ENCODE peak calls at places on chromosomes 6 and 20, in five cellular contexts. One of them, this sample, is unnamed.

GRCh38 chr6:139534472-139535115 is 160.1 kb upstream of the CITED2 start:
- DNase-seq in heart left ventricle: no peak
- DNase-seq in CD8-positive, alpha-beta T cell: no peak
- DNase-seq in brain microvascular endothelial cell: no peak
- DNase-seq in adrenal gland: no peak
- DNase-seq in this sample: no peak

GRCh38 chr6:155354167-155354566 is 39.9 kb upstream of the TFB1M start:
- DNase-seq in CD8-positive, alpha-beta T cell: no peak
- DNase-seq in adrenal gland: no peak
- DNase-seq in heart left ventricle: no peak
- DNase-seq in brain microvascular endothelial cell: no peak
- DNase-seq in this sample: no peak

GRCh38 chr20:19024296-19025035 is 188.0 kb upstream of the SLC24A3 start:
- DNase-seq in brain microvascular endothelial cell: no peak
- DNase-seq in adrenal gland: no peak
- DNase-seq in heart left ventricle: no peak
- DNase-seq in CD8-positive, alpha-beta T cell: no peak
- DNase-seq in this sample: no peak

GRCh38 chr6:44431118-44431725 is 43.7 kb downstream of the CDC5L start:
- DNase-seq in CD8-positive, alpha-beta T cell: peak; percentile 6
- DNase-seq in brain microvascular endothelial cell: peak; percentile 65
- DNase-seq in heart left ventricle: peak; percentile 27
- DNase-seq in adrenal gland: peak; percentile 50
- DNase-seq in this sample: peak; percentile 52

GRCh38 chr6:30061766-30062458 is 847 bp downstream of the POLR1H start:
- DNase-seq in brain microvascular endothelial cell: no peak
- DNase-seq in CD8-positive, alpha-beta T cell: peak; percentile 18
- DNase-seq in heart left ventricle: no peak
- DNase-seq in adrenal gland: peak; percentile 31
- DNase-seq in this sample: no peak

GRCh38 chr20:1324598-1325172 is 4.3 kb downstream of the SDCBP2 start:
- DNase-seq in CD8-positive, alpha-beta T cell: no peak
- DNase-seq in adrenal gland: no peak
- DNase-seq in brain microvascular endothelial cell: peak; percentile 70
- DNase-seq in heart left ventricle: no peak
- DNase-seq in this sample: no peak

GRCh38 chr20:23155141-23155590 is 69.0 kb upstream of the CD93 start:
- DNase-seq in adrenal gland: no peak
- DNase-seq in brain microvascular endothelial cell: no peak
- DNase-seq in CD8-positive, alpha-beta T cell: no peak
- DNase-seq in heart left ventricle: no peak
- DNase-seq in this sample: no peak

GRCh38 chr20:45893831-45894230 is 2.7 kb downstream of the CTSA start:
- DNase-seq in CD8-positive, alpha-beta T cell: no peak
- DNase-seq in heart left ventricle: no peak
- DNase-seq in brain microvascular endothelial cell: no peak
- DNase-seq in adrenal gland: no peak
- DNase-seq in this sample: no peak

GRCh38 chr6:71171478-71172070 is 117.0 kb upstream of the OGFRL1 start:
- DNase-seq in brain microvascular endothelial cell: no peak
- DNase-seq in heart left ventricle: no peak
- DNase-seq in CD8-positive, alpha-beta T cell: no peak
- DNase-seq in adrenal gland: no peak
- DNase-seq in this sample: no peak

GRCh38 chr6:76681781-76682180 is 609.3 kb upstream of the IMPG1 start:
- DNase-seq in CD8-positive, alpha-beta T cell: no peak
- DNase-seq in adrenal gland: no peak
- DNase-seq in heart left ventricle: no peak
- DNase-seq in brain microvascular endothelial cell: peak; percentile 27
- DNase-seq in this sample: no peak

GRCh38 chr6:149271348-149272340 is 45.9 kb upstream of the TAB2 start:
- DNase-seq in brain microvascular endothelial cell: peak; percentile 10
- DNase-seq in adrenal gland: no peak
- DNase-seq in heart left ventricle: no peak
- DNase-seq in CD8-positive, alpha-beta T cell: peak; percentile 38
- DNase-seq in this sample: no peak

GRCh38 chr6:109486068-109486467 is 3.0 kb upstream of the ZBTB24 start:
- DNase-seq in CD8-positive, alpha-beta T cell: no peak
- DNase-seq in brain microvascular endothelial cell: no peak
- DNase-seq in adrenal gland: no peak
- DNase-seq in heart left ventricle: no peak
- DNase-seq in this sample: no peak

GRCh38 chr6:43258807-43259686 is 15.8 kb downstream of the TTBK1 start:
- DNase-seq in heart left ventricle: no peak
- DNase-seq in brain microvascular endothelial cell: no peak
- DNase-seq in adrenal gland: no peak
- DNase-seq in CD8-positive, alpha-beta T cell: no peak
- DNase-seq in this sample: no peak

GRCh38 chr6:122184260-122184934 is 215.1 kb upstream of the HSF2 start:
- DNase-seq in brain microvascular endothelial cell: no peak
- DNase-seq in CD8-positive, alpha-beta T cell: no peak
- DNase-seq in heart left ventricle: no peak
- DNase-seq in adrenal gland: no peak
- DNase-seq in this sample: no peak

GRCh38 chr6:99289701-99290100 is 59.8 kb downstream of the FAXC start:
- DNase-seq in brain microvascular endothelial cell: no peak
- DNase-seq in adrenal gland: no peak
- DNase-seq in CD8-positive, alpha-beta T cell: no peak
- DNase-seq in heart left ventricle: no peak
- DNase-seq in this sample: no peak

GRCh38 chr20:11246251-11246775 is 572.5 kb upstream of the JAG1 start:
- DNase-seq in adrenal gland: no peak
- DNase-seq in brain microvascular endothelial cell: no peak
- DNase-seq in CD8-positive, alpha-beta T cell: no peak
- DNase-seq in heart left ventricle: no peak
- DNase-seq in this sample: no peak

GRCh38 chr6:161101517-161101916 is 109.9 kb downstream of the MAP3K4 start:
- DNase-seq in brain microvascular endothelial cell: no peak
- DNase-seq in heart left ventricle: no peak
- DNase-seq in CD8-positive, alpha-beta T cell: no peak
- DNase-seq in adrenal gland: no peak
- DNase-seq in this sample: no peak

GRCh38 chr6:47248446-47248845 is 61.3 kb downstream of the TNFRSF21 start:
- DNase-seq in CD8-positive, alpha-beta T cell: no peak
- DNase-seq in brain microvascular endothelial cell: no peak
- DNase-seq in heart left ventricle: no peak
- DNase-seq in adrenal gland: no peak
- DNase-seq in this sample: no peak

GRCh38 chr6:41894366-41895299 is 542 bp downstream of the USP49 start:
- DNase-seq in CD8-positive, alpha-beta T cell: no peak
- DNase-seq in heart left ventricle: no peak
- DNase-seq in adrenal gland: peak; percentile 20
- DNase-seq in brain microvascular endothelial cell: no peak
- DNase-seq in this sample: no peak

GRCh38 chr20:46666306-46666705 is 15.0 kb upstream of the SLC13A3 start:
- DNase-seq in adrenal gland: no peak
- DNase-seq in heart left ventricle: no peak
- DNase-seq in CD8-positive, alpha-beta T cell: no peak
- DNase-seq in brain microvascular endothelial cell: no peak
- DNase-seq in this sample: no peak

GRCh38 chr6:86913795-86914194 is 23.5 kb upstream of the HTR1E start:
- DNase-seq in brain microvascular endothelial cell: no peak
- DNase-seq in adrenal gland: no peak
- DNase-seq in heart left ventricle: no peak
- DNase-seq in CD8-positive, alpha-beta T cell: no peak
- DNase-seq in this sample: no peak

GRCh38 chr20:53900380-53900999 is 169.9 kb downstream of the BCAS1 start:
- DNase-seq in CD8-positive, alpha-beta T cell: no peak
- DNase-seq in brain microvascular endothelial cell: peak; percentile 66
- DNase-seq in heart left ventricle: no peak
- DNase-seq in adrenal gland: no peak
- DNase-seq in this sample: no peak

GRCh38 chr6:168942646-168943045 is 311.0 kb downstream of the THBS2 start:
- DNase-seq in brain microvascular endothelial cell: no peak
- DNase-seq in heart left ventricle: no peak
- DNase-seq in CD8-positive, alpha-beta T cell: no peak
- DNase-seq in adrenal gland: no peak
- DNase-seq in this sample: no peak

GRCh38 chr6:131656667-131657066 is 19.6 kb downstream of the ENPP3 start:
- DNase-seq in heart left ventricle: no peak
- DNase-seq in brain microvascular endothelial cell: no peak
- DNase-seq in adrenal gland: no peak
- DNase-seq in CD8-positive, alpha-beta T cell: no peak
- DNase-seq in this sample: no peak

GRCh38 chr6:131655387-131655786 is 18.3 kb downstream of the ENPP3 start:
- DNase-seq in adrenal gland: no peak
- DNase-seq in CD8-positive, alpha-beta T cell: no peak
- DNase-seq in heart left ventricle: no peak
- DNase-seq in brain microvascular endothelial cell: no peak
- DNase-seq in this sample: no peak

GRCh38 chr6:131655951-131656350 is 18.8 kb downstream of the ENPP3 start:
- DNase-seq in brain microvascular endothelial cell: no peak
- DNase-seq in heart left ventricle: no peak
- DNase-seq in CD8-positive, alpha-beta T cell: no peak
- DNase-seq in adrenal gland: no peak
- DNase-seq in this sample: no peak

GRCh38 chr6:131652472-131652871 is 15.4 kb downstream of the ENPP3 start:
- DNase-seq in heart left ventricle: no peak
- DNase-seq in CD8-positive, alpha-beta T cell: no peak
- DNase-seq in adrenal gland: no peak
- DNase-seq in brain microvascular endothelial cell: no peak
- DNase-seq in this sample: no peak

DNA sequence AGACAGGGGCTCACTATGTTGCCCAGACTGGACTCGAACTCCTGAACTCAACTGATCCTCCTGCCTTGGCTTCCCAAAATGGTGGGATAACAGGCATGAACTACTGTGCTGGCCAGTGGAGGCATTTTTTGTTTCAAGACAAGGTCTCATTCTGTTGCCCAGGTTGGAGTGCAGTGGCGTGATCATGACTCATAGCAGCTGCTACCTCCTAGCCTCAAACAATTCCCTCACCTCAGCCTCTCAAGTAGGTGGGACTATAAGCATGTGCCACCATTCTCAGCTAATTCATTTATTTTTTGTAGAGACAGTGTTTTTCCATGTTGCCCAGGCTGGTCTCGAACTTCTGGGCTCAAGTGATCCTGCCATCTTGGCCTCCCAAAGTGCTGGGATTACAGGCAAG is 17.2 kb downstream of the ENPP3 start:
- DNase-seq in CD8-positive, alpha-beta T cell: no peak
- DNase-seq in heart left ventricle: no peak
- DNase-seq in adrenal gland: no peak
- DNase-seq in brain microvascular endothelial cell: no peak
- DNase-seq in this sample: no peak
- TF ChIP-seq CTCF in CD8-positive, alpha-beta T cell: no peak
- TF ChIP-seq CTCF in heart left ventricle: no peak
- TF ChIP-seq CTCF in adrenal gland: no peak
- TF ChIP-seq CTCF in brain microvascular endothelial cell: no peak
- TF ChIP-seq CTCF in this sample: no peak

GRCh38 chr20:58131111-58131510 is 97.3 kb downstream of the ANKRD60 start:
- DNase-seq in CD8-positive, alpha-beta T cell: no peak
- DNase-seq in brain microvascular endothelial cell: peak; percentile 60
- DNase-seq in heart left ventricle: peak; percentile 21
- DNase-seq in adrenal gland: no peak
- DNase-seq in this sample: no peak
- H3K4me3 ChIP-seq in CD8-positive, alpha-beta T cell: no peak overlapping the region
- H3K4me3 ChIP-seq in brain microvascular endothelial cell: peak overlapping the region; percentile 31
- H3K4me3 ChIP-seq in heart left ventricle: peak overlapping the region; percentile 10
- H3K4me3 ChIP-seq in adrenal gland: no peak overlapping the region
- H3K4me3 ChIP-seq in this sample: peak overlapping the region; percentile 21

GRCh38 chr20:40472905-40473304 is 216.1 kb downstream of the MAFB start:
- DNase-seq in brain microvascular endothelial cell: no peak
- DNase-seq in CD8-positive, alpha-beta T cell: no peak
- DNase-seq in adrenal gland: no peak
- DNase-seq in heart left ventricle: no peak
- DNase-seq in this sample: no peak

GRCh38 chr20:40468759-40469158 is 220.3 kb downstream of the MAFB start:
- DNase-seq in adrenal gland: no peak
- DNase-seq in brain microvascular endothelial cell: no peak
- DNase-seq in CD8-positive, alpha-beta T cell: no peak
- DNase-seq in heart left ventricle: no peak
- DNase-seq in this sample: no peak

GRCh38 chr20:40470313-40471260 is 218.4 kb downstream of the MAFB start:
- DNase-seq in CD8-positive, alpha-beta T cell: no peak
- DNase-seq in heart left ventricle: peak; percentile 30
- DNase-seq in brain microvascular endothelial cell: no peak
- DNase-seq in adrenal gland: no peak
- DNase-seq in this sample: no peak

GRCh38 chr20:40467703-40468411 is 221.2 kb downstream of the MAFB start:
- DNase-seq in adrenal gland: no peak
- DNase-seq in heart left ventricle: no peak
- DNase-seq in brain microvascular endothelial cell: no peak
- DNase-seq in CD8-positive, alpha-beta T cell: no peak
- DNase-seq in this sample: no peak

GRCh38 chr20:40471261-40471629 is 217.8 kb downstream of the MAFB start:
- DNase-seq in CD8-positive, alpha-beta T cell: no peak
- DNase-seq in brain microvascular endothelial cell: no peak
- DNase-seq in heart left ventricle: no peak
- DNase-seq in adrenal gland: no peak
- DNase-seq in this sample: no peak
- TF ChIP-seq CTCF in CD8-positive, alpha-beta T cell: no peak
- TF ChIP-seq CTCF in brain microvascular endothelial cell: no peak
- TF ChIP-seq CTCF in heart left ventricle: peak; percentile 14
- TF ChIP-seq CTCF in adrenal gland: no peak
- TF ChIP-seq CTCF in this sample: no peak

GRCh38 chr20:49914310-49915117 is 815 bp downstream of the SPATA2 start:
- DNase-seq in CD8-positive, alpha-beta T cell: no peak
- DNase-seq in brain microvascular endothelial cell: no peak
- DNase-seq in adrenal gland: no peak
- DNase-seq in heart left ventricle: no peak
- DNase-seq in this sample: no peak

GRCh38 chr20:49915380-49916145 is at the start of gene SPATA2:
- DNase-seq in adrenal gland: peak; percentile 95
- DNase-seq in CD8-positive, alpha-beta T cell: peak; percentile 87
- DNase-seq in brain microvascular endothelial cell: peak; percentile 95
- DNase-seq in heart left ventricle: peak; percentile 96
- DNase-seq in this sample: peak; percentile 82

GRCh38 chr20:49916146-49917002 is 1.0 kb upstream of the SPATA2 start:
- DNase-seq in adrenal gland: no peak
- DNase-seq in brain microvascular endothelial cell: no peak
- DNase-seq in CD8-positive, alpha-beta T cell: no peak
- DNase-seq in heart left ventricle: no peak
- DNase-seq in this sample: no peak

GRCh38 chr20:49915118-49915379 is 280 bp downstream of the SPATA2 start:
- DNase-seq in heart left ventricle: no peak
- DNase-seq in CD8-positive, alpha-beta T cell: no peak
- DNase-seq in brain microvascular endothelial cell: no peak
- DNase-seq in adrenal gland: no peak
- DNase-seq in this sample: no peak

DNA sequence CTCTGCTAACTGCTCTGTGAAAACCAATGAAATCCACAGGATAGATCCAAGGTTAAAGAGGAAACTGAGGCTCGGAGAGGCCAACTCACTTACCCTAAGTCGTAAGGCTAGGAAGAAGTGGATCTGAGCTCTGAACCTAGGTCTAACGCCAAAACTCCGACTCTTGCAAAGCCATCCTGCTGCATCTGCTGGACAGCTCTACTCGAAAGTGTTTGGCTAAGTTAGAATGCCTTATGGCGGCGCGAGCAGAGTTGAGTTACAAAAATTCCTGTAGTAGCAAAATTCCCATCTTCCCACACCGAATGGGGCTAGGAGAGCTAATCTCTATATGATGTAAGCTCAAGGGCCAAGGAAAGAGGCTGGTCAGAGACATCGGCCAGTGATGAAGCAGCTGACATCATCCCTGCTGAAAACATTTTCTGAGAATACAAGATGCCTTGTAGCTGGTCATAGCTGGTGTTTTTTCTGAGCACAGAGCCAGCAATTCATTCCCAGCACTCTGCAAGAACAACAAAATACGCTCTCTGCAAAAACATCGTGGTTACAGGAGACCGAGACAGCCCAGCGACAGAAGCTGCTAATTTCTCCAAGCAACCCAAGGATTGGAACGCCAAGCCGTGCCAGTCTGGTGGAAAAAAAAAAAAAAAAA is 1.8 kb downstream of the SPATA2 start:
- DNase-seq in adrenal gland: no peak
- DNase-seq in heart left ventricle: no peak
- DNase-seq in CD8-positive, alpha-beta T cell: no peak
- DNase-seq in brain microvascular endothelial cell: no peak
- DNase-seq in this sample: no peak
- H3K4me3 ChIP-seq in adrenal gland: no peak overlapping the region
- H3K4me3 ChIP-seq in heart left ventricle: no peak overlapping the region
- H3K4me3 ChIP-seq in CD8-positive, alpha-beta T cell: no peak overlapping the region
- H3K4me3 ChIP-seq in brain microvascular endothelial cell: no peak overlapping the region
- H3K4me3 ChIP-seq in this sample: peak overlapping the region; percentile 95